ENCODE peak calls at places on chromosomes 5 and 9, in six cellular contexts. N is H54, E is T-cell, R is GM13977, I is tibial artery, A is A549. S is an unnamed sample.

GRCh38 chr5:71892641-71893340 is 173.7 kb downstream of the CARTPT start:
- DNase-seq in E (no peak), N (no peak), I (no peak), R (no peak), A (no peak), S (no peak)

GRCh38 chr5:72895758-72896157 is 60.1 kb upstream of the FCHO2 start:
- DNase-seq in A (no peak), N (no peak), E (no peak), I (no peak), R (no peak), S (no peak)

GRCh38 chr9:127137640-127138360 is 15.4 kb upstream of the ANGPTL2 start:
- DNase-seq in A (no peak), R (no peak), I (no peak), N (no peak), E (no peak), S (no peak)

GRCh38 chr9:90642570-90643539 is at the start of gene DIRAS2:
- DNase-seq in I (peak), E (no peak), R (peak), N (no peak), A (peak), S (no peak)

GRCh38 chr5:99706160-99706559 is 777.4 kb upstream of the CHD1 start:
- DNase-seq in A (no peak), N (no peak), R (no peak), I (no peak), E (no peak), S (no peak)

GRCh38 chr9:14170973-14171596 is 142.9 kb downstream of the NFIB start:
- DNase-seq in E (no peak), R (peak), A (peak), N (peak), I (no peak), S (no peak)

GRCh38 chr5:76473676-76474075 is 70.6 kb downstream of the IQGAP2 start:
- DNase-seq in E (peak), R (peak), I (no peak), A (no peak), N (no peak), S (no peak)

GRCh38 chr9:124399323-124399962 is 15.8 kb downstream of the PSMB7 start:
- DNase-seq in A (no peak), R (no peak), N (no peak), I (peak), E (no peak), S (no peak)

GRCh38 chr9:20242767-20243166 is 379.5 kb downstream of the MLLT3 start:
- DNase-seq in I (no peak), R (peak), A (no peak), E (peak), N (no peak), S (no peak)

GRCh38 chr5:10250804-10251276 is 760 bp downstream of the CCT5 start:
- DNase-seq in I (no peak), R (peak), A (no peak), N (no peak), E (peak), S (no peak)

GRCh38 chr5:149037819-149038218 is 25.0 kb downstream of the SH3TC2 start:
- DNase-seq in N (no peak), E (no peak), A (no peak), R (no peak), I (no peak), S (no peak)

GRCh38 chr5:168307022-168307421 is 15.6 kb downstream of the WWC1 start:
- DNase-seq in I (no peak), A (no peak), R (no peak), N (no peak), E (no peak), S (no peak)

GRCh38 chr9:114061830-114062474 is 16.1 kb downstream of the AMBP start:
- DNase-seq in E (no peak), A (no peak), I (no peak), N (no peak), R (no peak), S (no peak)

GRCh38 chr5:94173100-94173499 is 431.7 kb upstream of the POU5F2 start:
- DNase-seq in N (no peak), I (no peak), R (no peak), E (no peak), A (no peak), S (no peak)

GRCh38 chr5:35374584-35374983 is 144.3 kb upstream of the PRLR start:
- DNase-seq in A (no peak), E (no peak), R (no peak), N (no peak), I (no peak), S (no peak)

GRCh38 chr9:132094314-132094791 is 14.7 kb upstream of the MED27 start:
- DNase-seq in N (no peak), I (no peak), R (no peak), A (no peak), E (no peak), S (peak)

GRCh38 chr5:131720714-131721113 is 76.1 kb downstream of the FNIP1 start:
- DNase-seq in A (no peak), I (no peak), E (no peak), N (no peak), R (no peak), S (no peak)

GRCh38 chr9:91558879-91559278 is 135.2 kb upstream of the NFIL3 start:
- DNase-seq in I (no peak), N (no peak), E (no peak), A (no peak), R (no peak), S (no peak)

GRCh38 chr5:343461-344401 is 22.2 kb downstream of the AHRR start:
- DNase-seq in E (peak), I (no peak), A (peak), N (peak), R (peak), S (peak)

GRCh38 chr5:100623719-100624118 is 88.5 kb downstream of the FAM174A start:
- DNase-seq in N (no peak), A (no peak), R (peak), E (no peak), I (no peak), S (no peak)

GRCh38 chr5:118115791-118116190 is 872.6 kb downstream of the DTWD2 start:
- DNase-seq in I (no peak), A (no peak), R (no peak), N (no peak), E (no peak), S (no peak)

GRCh38 chr5:32173394-32174010 is 617 bp downstream of the GOLPH3 start:
- DNase-seq in N (peak), I (peak), R (peak), E (peak), A (peak), S (no peak)

GRCh38 chr5:150809363-150809762 is 30.8 kb downstream of the SMIM3 start:
- DNase-seq in N (no peak), A (no peak), I (no peak), R (no peak), E (no peak), S (no peak)

GRCh38 chr5:149831492-149831891 is 101.4 kb downstream of the PPARGC1B start:
- DNase-seq in N (no peak), A (peak), E (no peak), R (peak), I (no peak), S (no peak)

GRCh38 chr9:36161187-36161586 is 8.0 kb upstream of the CCIN start:
- DNase-seq in A (no peak), I (no peak), R (no peak), E (no peak), N (no peak), S (no peak)

GRCh38 chr5:171821286-171821685 is 35.7 kb downstream of the SMIM23 start:
- DNase-seq in N (no peak), I (no peak), A (no peak), E (no peak), R (no peak), S (no peak)

GRCh38 chr5:178590141-178590923 is at the start of gene COL23A1:
- DNase-seq in E (peak), N (no peak), I (peak), R (peak), A (no peak), S (no peak)

GRCh38 chr5:106171708-106172107 is 1499.0 kb downstream of the EFNA5 start:
- DNase-seq in N (no peak), I (no peak), A (no peak), E (no peak), R (no peak), S (no peak)

GRCh38 chr9:94084314-94084713 is at the start of gene PTPDC1:
- DNase-seq in R (no peak), I (no peak), E (no peak), N (peak), A (no peak), S (peak)

GRCh38 chr5:35644543-35644942 is 26.9 kb downstream of the SPEF2 start:
- DNase-seq in I (no peak), E (no peak), R (no peak), N (no peak), A (no peak), S (no peak)

GRCh38 chr9:137878957-137879555 is 1.5 kb downstream of the CACNA1B start:
- DNase-seq in A (no peak), R (no peak), E (no peak), I (no peak), N (no peak), S (no peak)

S was measured in AG09319.